ENCODE peak calls at places on chromosomes 11 and 22, in nine cellular contexts. E is Peyer's patch, Y is prostate gland, D is lower lobe of right lung, R is lower leg skin, P is colonic mucosa, V is B cell, G is WTC11, U is left lung. S is an unnamed sample.

GRCh38 chr11:118142081-118142480 is 10.5 kb downstream of the SCN4B start:
- DNase-seq in E (no peak), Y (no peak), D (no peak), R (no peak), P (no peak), V (no peak), G (no peak), U (no peak), S (no peak)

GRCh38 chr11:69252494-69252845 is 41.5 kb upstream of the MYEOV start:
- DNase-seq in E (no peak), Y (no peak), D (no peak), R (no peak), P (no peak), V (no peak), G (no peak), U (no peak), S (no peak)

GRCh38 chr11:2092464-2092910 is 46.7 kb downstream of the IGF2 start:
- DNase-seq in E (no peak), Y (no peak), D (no peak), R (no peak), P (no peak), V (no peak), G (no peak), U (peak), S (no peak)

GRCh38 chr11:88739524-88739923 is 326.3 kb downstream of the GRM5 start:
- DNase-seq in E (no peak), Y (no peak), D (no peak), R (no peak), P (no peak), V (no peak), G (no peak), U (no peak), S (no peak)

GRCh38 chr11:296206-296975 is 2.9 kb downstream of the IFITM5 start:
- DNase-seq in E (no peak), Y (no peak), D (peak), R (no peak), P (no peak), V (peak), G (peak), U (peak), S (no peak)

GRCh38 chr22:16601437-16602223 is 9.0 kb upstream of the CCT8L2 start:
- DNase-seq in E (no peak), Y (no peak), D (peak), R (no peak), P (no peak), V (no peak), G (no peak), U (peak), S (no peak)

GRCh38 chr22:37161442-37161841 is 11.7 kb upstream of the IL2RB start:
- DNase-seq in E (no peak), Y (no peak), D (no peak), R (no peak), P (no peak), V (no peak), G (no peak), U (no peak), S (no peak)

GRCh38 chr11:69771466-69771865 is 3.7 kb downstream of the FGF4 start:
- DNase-seq in E (no peak), Y (no peak), D (no peak), R (no peak), P (no peak), V (no peak), G (no peak), U (no peak), S (no peak)

GRCh38 chr11:94758671-94759070 is 9.5 kb upstream of the AMOTL1 start:
- DNase-seq in E (no peak), Y (no peak), D (no peak), R (no peak), P (no peak), V (no peak), G (no peak), U (no peak), S (no peak)

GRCh38 chr11:60791534-60791933 is 6.4 kb downstream of the MS4A10 start:
- DNase-seq in E (no peak), Y (no peak), D (no peak), R (no peak), P (no peak), V (peak), G (no peak), U (no peak), S (no peak)

GRCh38 chr11:118797510-118797909 is 6.5 kb upstream of the DDX6 start:
- DNase-seq in E (no peak), Y (no peak), D (no peak), R (no peak), P (no peak), V (no peak), G (no peak), U (no peak), S (no peak)

GRCh38 chr11:133711545-133711944 is 133.8 kb downstream of the SPATA19 start:
- DNase-seq in E (no peak), Y (no peak), D (no peak), R (no peak), P (no peak), V (no peak), G (no peak), U (no peak), S (no peak)

GRCh38 chr11:61626580-61627380 is 45.9 kb upstream of the SYT7 start:
- DNase-seq in E (no peak), Y (peak), D (peak), R (peak), P (peak), V (no peak), G (peak), U (no peak), S (peak)

GRCh38 chr11:99197477-99197876 is 176.7 kb downstream of the CNTN5 start:
- DNase-seq in E (no peak), Y (no peak), D (no peak), R (no peak), P (no peak), V (no peak), G (no peak), U (no peak), S (no peak)

GRCh38 chr11:81422402-81422801 is 1311.3 kb downstream of the FAM181B start:
- DNase-seq in E (no peak), Y (no peak), D (no peak), R (no peak), P (no peak), V (no peak), G (no peak), U (no peak), S (no peak)

GRCh38 chr11:9462172-9462799 is 1.5 kb downstream of the ZNF143 start:
- DNase-seq in E (no peak), Y (no peak), D (no peak), R (no peak), P (no peak), V (no peak), G (no peak), U (no peak), S (peak)

GRCh38 chr11:82701847-82702520 is 31.7 kb downstream of the FAM181B start:
- DNase-seq in E (no peak), Y (no peak), D (no peak), R (no peak), P (peak), V (no peak), G (peak), U (no peak), S (peak)

GRCh38 chr22:31492151-31492550 is 2.5 kb upstream of the EIF4ENIF1 start:
- DNase-seq in E (no peak), Y (no peak), D (no peak), R (no peak), P (no peak), V (no peak), G (no peak), U (no peak), S (no peak)

GRCh38 chr11:122697636-122698167 is 42.2 kb downstream of the UBASH3B start:
- DNase-seq in E (peak), Y (no peak), D (no peak), R (peak), P (no peak), V (peak), G (no peak), U (no peak), S (peak)

GRCh38 chr11:27184458-27185312 is 144.1 kb downstream of the BBOX1 start:
- DNase-seq in E (no peak), Y (no peak), D (no peak), R (no peak), P (no peak), V (no peak), G (no peak), U (no peak), S (peak)

GRCh38 chr11:66639066-66639813 is 737 bp downstream of the RBM4 start:
- DNase-seq in E (peak), Y (no peak), D (no peak), R (no peak), P (no peak), V (no peak), G (no peak), U (no peak), S (peak)

GRCh38 chr11:1761110-1761856 is 2.4 kb downstream of the CTSD start:
- DNase-seq in E (no peak), Y (no peak), D (peak), R (no peak), P (no peak), V (no peak), G (no peak), U (peak), S (no peak)

GRCh38 chr11:36222755-36223635 is 66.2 kb downstream of the COMMD9 start:
- DNase-seq in E (no peak), Y (no peak), D (no peak), R (no peak), P (peak), V (no peak), G (no peak), U (no peak), S (peak)

GRCh38 chr22:17712441-17712840 is 61.8 kb downstream of the BID start:
- DNase-seq in E (no peak), Y (no peak), D (no peak), R (no peak), P (no peak), V (no peak), G (no peak), U (no peak), S (peak)

GRCh38 chr11:9752091-9752490 is 88.2 kb downstream of the SWAP70 start:
- DNase-seq in E (no peak), Y (no peak), D (no peak), R (no peak), P (no peak), V (no peak), G (no peak), U (no peak), S (peak)

GRCh38 chr11:117143390-117143789 is 697 bp upstream of the PAFAH1B2 start:
- DNase-seq in E (no peak), Y (peak), D (peak), R (peak), P (peak), V (no peak), G (no peak), U (no peak), S (peak)

GRCh38 chr11:12154871-12155668 is 44.7 kb downstream of the MICAL2 start:
- DNase-seq in E (no peak), Y (no peak), D (no peak), R (no peak), P (no peak), V (no peak), G (no peak), U (no peak), S (no peak)

GRCh38 chr22:37609240-37610152 is 862 bp downstream of the GGA1 start:
- DNase-seq in E (no peak), Y (no peak), D (no peak), R (no peak), P (no peak), V (no peak), G (no peak), U (no peak), S (no peak)

GRCh38 chr11:134634897-134635831 is 223.1 kb upstream of the B3GAT1 start:
- DNase-seq in E (no peak), Y (no peak), D (no peak), R (no peak), P (no peak), V (no peak), G (no peak), U (no peak), S (no peak)

GRCh38 chr11:117669062-117669461 is 128.0 kb downstream of the DSCAML1 start:
- DNase-seq in E (no peak), Y (no peak), D (no peak), R (no peak), P (no peak), V (no peak), G (no peak), U (peak), S (no peak)

GRCh38 chr11:108788565-108789199 is 123.8 kb downstream of the DDX10 start:
- DNase-seq in E (no peak), Y (no peak), D (no peak), R (no peak), P (no peak), V (no peak), G (peak), U (peak), S (peak)

GRCh38 chr11:32434387-32435151 is 770 bp downstream of the WT1 start:
- DNase-seq in E (no peak), Y (no peak), D (no peak), R (no peak), P (no peak), V (no peak), G (peak), U (no peak), S (no peak)

GRCh38 chr11:15826826-15827225 is 529.5 kb downstream of the SOX6 start:
- DNase-seq in E (no peak), Y (no peak), D (no peak), R (no peak), P (peak), V (no peak), G (peak), U (peak), S (peak)

GRCh38 chr22:43136255-43136654 is 6.9 kb downstream of the MCAT start:
- DNase-seq in E (peak), Y (no peak), D (no peak), R (no peak), P (no peak), V (peak), G (peak), U (peak), S (peak)
- TF ChIP-seq CTCF in E (peak), Y (peak), D (peak), R (no peak), P (peak), V (peak), G (no peak), U (peak), S (peak)

GRCh38 chr22:25060522-25061071 is 108.1 kb downstream of the KIAA1671 start:
- DNase-seq in E (no peak), Y (no peak), D (no peak), R (no peak), P (no peak), V (no peak), G (no peak), U (no peak), S (peak)
- TF ChIP-seq CTCF in E (no peak), Y (peak), D (peak), R (no peak), P (no peak), V (no peak), G (no peak), U (no peak), S (peak)

DNA sequence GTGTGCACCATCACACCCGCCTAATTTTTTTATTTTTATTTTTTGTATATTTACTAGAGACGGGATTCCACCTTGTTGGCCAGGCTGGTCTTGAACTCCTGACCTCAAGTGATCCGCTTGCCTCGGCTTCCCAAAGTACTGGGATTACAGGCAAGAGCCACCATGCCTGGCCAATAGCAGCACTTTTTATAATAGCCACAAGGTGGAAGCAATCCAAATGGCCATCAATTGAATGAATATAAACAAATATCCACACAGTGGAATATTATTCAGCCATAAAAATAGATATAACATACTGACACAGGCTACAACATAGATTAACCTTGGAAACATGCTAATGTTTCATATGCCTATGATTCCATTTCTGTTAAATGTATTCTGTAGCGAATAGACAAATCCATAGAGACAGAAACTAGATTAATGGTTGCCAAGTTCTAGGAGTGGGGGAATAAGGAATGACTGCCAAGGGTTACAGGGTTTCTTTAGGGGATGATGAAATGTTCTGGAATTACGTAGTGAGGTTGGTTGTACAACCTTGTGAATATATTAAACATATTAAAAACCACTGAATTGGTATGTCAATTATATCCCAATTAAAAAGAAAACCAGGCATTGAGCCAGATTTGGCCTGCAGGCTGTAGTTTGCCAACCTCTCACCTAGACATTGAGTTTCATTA is 4.8 kb downstream of the VPS51 start:
- DNase-seq in E (no peak), Y (no peak), D (no peak), R (no peak), P (no peak), V (no peak), G (no peak), U (no peak), S (no peak)
- TF ChIP-seq CTCF in E (no peak), Y (no peak), D (no peak), R (no peak), P (no peak), V (no peak), G (no peak), U (no peak), S (peak)

GRCh38 chr11:129249923-129250322 is 57.8 kb upstream of the ARHGAP32 start:
- DNase-seq in E (no peak), Y (no peak), D (no peak), R (no peak), P (no peak), V (no peak), G (no peak), U (no peak), S (no peak)

GRCh38 chr11:129248618-129249017 is 56.5 kb upstream of the ARHGAP32 start:
- DNase-seq in E (no peak), Y (no peak), D (no peak), R (no peak), P (no peak), V (no peak), G (no peak), U (no peak), S (peak)

GRCh38 chr11:129251067-129251466 is 58.9 kb upstream of the ARHGAP32 start:
- DNase-seq in E (no peak), Y (no peak), D (no peak), R (no peak), P (no peak), V (no peak), G (no peak), U (no peak), S (peak)

GRCh38 chr11:129249351-129249750 is 57.2 kb upstream of the ARHGAP32 start:
- DNase-seq in E (no peak), Y (no peak), D (no peak), R (no peak), P (no peak), V (no peak), G (no peak), U (no peak), S (peak)

GRCh38 chr11:129247129-129247528 is 55.0 kb upstream of the ARHGAP32 start:
- DNase-seq in E (no peak), Y (no peak), D (no peak), R (no peak), P (no peak), V (no peak), G (no peak), U (no peak), S (peak)
- TF ChIP-seq CTCF in E (no peak), Y (no peak), D (no peak), R (no peak), P (no peak), V (no peak), G (no peak), U (no peak), S (no peak)

GRCh38 chr22:35253946-35254345 is 3.3 kb upstream of the HMGXB4 start:
- DNase-seq in E (no peak), Y (no peak), D (no peak), R (no peak), P (no peak), V (no peak), G (no peak), U (no peak), S (no peak)

GRCh38 chr22:35258144-35258988 is 1.1 kb downstream of the HMGXB4 start:
- DNase-seq in E (peak), Y (peak), D (no peak), R (no peak), P (peak), V (no peak), G (peak), U (no peak), S (peak)

GRCh38 chr22:35257002-35257320 is 332 bp upstream of the HMGXB4 start:
- DNase-seq in E (no peak), Y (no peak), D (no peak), R (no peak), P (no peak), V (no peak), G (no peak), U (no peak), S (no peak)

GRCh38 chr22:35257321-35258143 is at the start of gene HMGXB4:
- DNase-seq in E (peak), Y (peak), D (peak), R (peak), P (peak), V (peak), G (peak), U (peak), S (peak)
- TF ChIP-seq CTCF in E (no peak), Y (no peak), D (no peak), R (no peak), P (no peak), V (peak), G (no peak), U (no peak), S (no peak)